ENCODE peak calls at places on chromosomes 12 and 14, in eight cellular contexts. W, S, Q, D, B, Z, R and E are unnamed samples.

GRCh38 chr12:119574255-119574654 is 19.3 kb upstream of the TMEM233 start:
- DNase-seq in W (no peak), S (no peak), Q (no peak), D (no peak), B (no peak), Z (no peak), R (no peak), E (no peak)

GRCh38 chr14:36976571-36977023 is 195.8 kb downstream of the SLC25A21 start:
- DNase-seq in W (no peak), S (peak; percentile 5), Q (no peak), D (no peak), B (no peak), Z (peak; percentile 58), R (no peak), E (no peak)

GRCh38 chr12:6383572-6384498 is at the start of gene LTBR:
- DNase-seq in W (peak; percentile 89), S (peak; percentile 96), Q (peak; percentile 97), D (peak; percentile 97), B (peak; percentile 78), Z (peak; percentile 90), R (peak; percentile 64), E (peak; percentile 91)

GRCh38 chr12:131947482-131948027 is 2.2 kb upstream of the EP400 start:
- DNase-seq in W (no peak), S (no peak), Q (no peak), D (no peak), B (no peak), Z (no peak), R (no peak), E (no peak)

GRCh38 chr14:76926521-76927251 is 100.5 kb downstream of the LRRC74A start:
- DNase-seq in W (no peak), S (no peak), Q (no peak), D (peak; percentile 56), B (no peak), Z (no peak), R (peak; percentile 58), E (no peak)

GRCh38 chr12:10392394-10392930 is 2.6 kb upstream of the KLRK1 start:
- DNase-seq in W (no peak), S (peak; percentile 84), Q (no peak), D (peak; percentile 76), B (no peak), Z (peak; percentile 88), R (no peak), E (peak; percentile 92)

GRCh38 chr14:89249296-89249565 is 167.8 kb downstream of the FOXN3 start:
- DNase-seq in W (no peak), S (no peak), Q (no peak), D (no peak), B (no peak), Z (peak; percentile 81), R (no peak), E (no peak)

GRCh38 chr14:22418631-22419030 is 170.4 kb downstream of the DAD1 start:
- DNase-seq in W (no peak), S (no peak), Q (no peak), D (no peak), B (no peak), Z (no peak), R (no peak), E (no peak)

GRCh38 chr12:131061041-131061806 is 107.5 kb downstream of the ADGRD1 start:
- DNase-seq in W (no peak), S (no peak), Q (no peak), D (no peak), B (no peak), Z (no peak), R (no peak), E (no peak)

GRCh38 chr14:99270491-99271287 is 1.3 kb downstream of the BCL11B start:
- DNase-seq in W (no peak), S (peak; percentile 12), Q (no peak), D (no peak), B (peak; percentile 64), Z (peak; percentile 29), R (peak; percentile 52), E (no peak)

GRCh38 chr12:113327000-113327399 is 7.9 kb downstream of the SLC8B1 start:
- DNase-seq in W (no peak), S (no peak), Q (no peak), D (no peak), B (no peak), Z (no peak), R (no peak), E (no peak)

GRCh38 chr12:104054681-104055346 is 4.8 kb upstream of the GLT8D2 start:
- DNase-seq in W (no peak), S (no peak), Q (no peak), D (no peak), B (no peak), Z (no peak), R (no peak), E (no peak)

GRCh38 chr14:90062852-90063539 is 1.2 kb downstream of the KCNK13 start:
- DNase-seq in W (no peak), S (no peak), Q (no peak), D (no peak), B (no peak), Z (no peak), R (no peak), E (no peak)

GRCh38 chr12:27820564-27820963 is 40.5 kb upstream of the MANSC4 start:
- DNase-seq in W (no peak), S (no peak), Q (no peak), D (no peak), B (no peak), Z (no peak), R (no peak), E (no peak)

GRCh38 chr12:56333197-56333678 is 562 bp downstream of the PAN2 start:
- DNase-seq in W (no peak), S (no peak), Q (no peak), D (no peak), B (no peak), Z (peak; percentile 72), R (no peak), E (no peak)

GRCh38 chr12:39613525-39613924 is 6.1 kb downstream of the ABCD2 start:
- DNase-seq in W (no peak), S (no peak), Q (no peak), D (no peak), B (no peak), Z (no peak), R (no peak), E (no peak)

GRCh38 chr12:119176267-119177055 is 2.3 kb upstream of the HSPB8 start:
- DNase-seq in W (no peak), S (peak; percentile 37), Q (peak; percentile 95), D (peak; percentile 96), B (peak; percentile 26), Z (peak; percentile 55), R (peak; percentile 67), E (peak; percentile 85)

GRCh38 chr12:106282457-106283097 is 20.0 kb upstream of the TCP11L2 start:
- DNase-seq in W (no peak), S (peak; percentile 79), Q (no peak), D (no peak), B (peak; percentile 30), Z (peak; percentile 63), R (peak; percentile 47), E (no peak)

GRCh38 chr14:100677152-100677924 is 49.4 kb upstream of the DLK1 start:
- DNase-seq in W (no peak), S (no peak), Q (no peak), D (no peak), B (peak; percentile 29), Z (no peak), R (no peak), E (no peak)

GRCh38 chr14:92783813-92784431 is 10.2 kb upstream of the GOLGA5 start:
- DNase-seq in W (peak; percentile 2), S (peak; percentile 67), Q (no peak), D (peak; percentile 25), B (no peak), Z (peak; percentile 50), R (no peak), E (peak; percentile 44)

GRCh38 chr14:73058923-73059311 is 583 bp downstream of the RBM25 start:
- DNase-seq in W (no peak), S (peak; percentile 25), Q (no peak), D (peak; percentile 45), B (peak; percentile 18), Z (peak; percentile 40), R (no peak), E (no peak)

GRCh38 chr14:70448633-70449032 is 3.3 kb upstream of the ADAM21 start:
- DNase-seq in W (no peak), S (no peak), Q (no peak), D (no peak), B (no peak), Z (peak; percentile 23), R (no peak), E (peak; percentile 17)

GRCh38 chr12:42483534-42483857 is 106.0 kb downstream of the PRICKLE1 start:
- DNase-seq in W (no peak), S (no peak), Q (peak; percentile 84), D (no peak), B (no peak), Z (peak; percentile 42), R (no peak), E (no peak)

GRCh38 chr14:73245401-73246325 is 8.4 kb downstream of the PAPLN start:
- DNase-seq in W (no peak), S (no peak), Q (no peak), D (peak; percentile 54), B (peak; percentile 57), Z (peak; percentile 57), R (no peak), E (no peak)

GRCh38 chr14:101112351-101113107 is 209.0 kb upstream of the RTL1 start:
- DNase-seq in W (no peak), S (no peak), Q (peak; percentile 65), D (peak; percentile 7), B (no peak), Z (no peak), R (no peak), E (no peak)

GRCh38 chr14:31921251-31921650 is 155.9 kb upstream of the ARHGAP5 start:
- DNase-seq in W (no peak), S (no peak), Q (no peak), D (no peak), B (no peak), Z (no peak), R (no peak), E (no peak)

GRCh38 chr12:112288638-112289037 is 93.6 kb downstream of the HECTD4 start:
- DNase-seq in W (no peak), S (no peak), Q (no peak), D (no peak), B (no peak), Z (no peak), R (no peak), E (no peak)

GRCh38 chr12:51751657-51752056 is 96.9 kb downstream of the FIGNL2 start:
- DNase-seq in W (no peak), S (no peak), Q (no peak), D (peak; percentile 49), B (no peak), Z (no peak), R (no peak), E (no peak)

GRCh38 chr12:12759234-12759915 is 26.1 kb upstream of the APOLD1 start:
- DNase-seq in W (no peak), S (no peak), Q (peak; percentile 27), D (no peak), B (no peak), Z (no peak), R (no peak), E (no peak)

GRCh38 chr12:41967668-41968649 is 176.7 kb downstream of the GXYLT1 start:
- DNase-seq in W (no peak), S (no peak), Q (no peak), D (no peak), B (peak; percentile 37), Z (no peak), R (peak; percentile 27), E (no peak)

GRCh38 chr12:13275366-13275765 is 78.8 kb downstream of the EMP1 start:
- DNase-seq in W (no peak), S (no peak), Q (no peak), D (no peak), B (no peak), Z (no peak), R (peak; percentile 18), E (no peak)

GRCh38 chr12:21774358-21775129 is at the start of gene KCNJ8:
- DNase-seq in W (no peak), S (peak; percentile 36), Q (peak; percentile 93), D (peak; percentile 77), B (peak; percentile 77), Z (no peak), R (peak; percentile 72), E (no peak)